ENCODE peak calls at places on chromosomes 5 and 9, in eight cellular contexts. T is kidney, R is OCI-LY7, W is cardiac muscle cell, L is A549, M is mucosa of descending colon, Q is MM.1S, Y is hepatocyte. S is an unnamed sample.

GRCh38 chr5:142724821-142725220 is 38.9 kb upstream of the FGF1 start:
- DNase-seq in Y (no peak), L (no peak), M (no peak), Q (no peak), W (no peak), T (no peak), R (no peak), S (no peak)

GRCh38 chr5:38854907-38855306 is 9.1 kb downstream of the OSMR start:
- DNase-seq in M (no peak), Y (no peak), T (no peak), Q (no peak), W (no peak), R (no peak), L (no peak), S (no peak)

GRCh38 chr5:123180178-123180577 is 91.1 kb downstream of the PRDM6 start:
- DNase-seq in M (no peak), W (no peak), R (no peak), Q (no peak), L (no peak), Y (no peak), T (no peak), S (no peak)

GRCh38 chr9:126526218-126527108 is 87.3 kb upstream of the LMX1B start:
- DNase-seq in T (peak; percentile 53), M (no peak), L (no peak), R (no peak), Y (no peak), W (no peak), Q (no peak), S (no peak)

GRCh38 chr5:54889826-54890225 is 95.6 kb downstream of the ESM1 start:
- DNase-seq in R (no peak), M (no peak), Q (no peak), T (no peak), Y (no peak), L (peak; percentile 27), W (peak; percentile 15), S (no peak)

GRCh38 chr5:177370488-177371119 is 12.9 kb downstream of the RGS14 start:
- DNase-seq in Y (peak; percentile 97), Q (peak; percentile 93), W (peak; percentile 96), L (peak; percentile 95), R (peak; percentile 87), T (peak; percentile 96), M (peak; percentile 87), S (peak; percentile 79)

GRCh38 chr5:148760945-148761638 is 65.3 kb upstream of the ADRB2 start:
- DNase-seq in M (no peak), L (no peak), W (no peak), Y (no peak), R (no peak), Q (peak; percentile 94), T (no peak), S (no peak)

GRCh38 chr9:93592389-93593021 is 16.1 kb downstream of the PHF2 start:
- DNase-seq in R (peak; percentile 35), W (no peak), T (peak; percentile 32), L (peak; percentile 37), M (no peak), Y (no peak), Q (no peak), S (no peak)

GRCh38 chr9:73200694-73201432 is 49.2 kb downstream of the ANXA1 start:
- DNase-seq in M (no peak), Q (peak; percentile 64), Y (peak; percentile 59), R (peak; percentile 41), L (peak; percentile 44), W (peak; percentile 63), T (no peak), S (peak; percentile 38)

GRCh38 chr9:131282688-131283422 is 6.5 kb upstream of the FAM78A start:
- DNase-seq in L (no peak), M (no peak), T (no peak), Q (no peak), R (no peak), Y (peak; percentile 57), W (peak; percentile 92), S (no peak)

GRCh38 chr9:38035873-38036272 is 33.2 kb downstream of the SHB start:
- DNase-seq in Q (no peak), L (peak; percentile 61), W (no peak), Y (no peak), R (no peak), M (no peak), T (no peak), S (no peak)

GRCh38 chr5:38468202-38468656 is 88.2 kb downstream of the LIFR start:
- DNase-seq in Y (no peak), R (no peak), M (no peak), L (peak; percentile 74), Q (no peak), W (no peak), T (no peak), S (no peak)

GRCh38 chr5:9094582-9094981 is 451.3 kb downstream of the SEMA5A start:
- DNase-seq in Y (no peak), L (no peak), T (no peak), M (no peak), Q (no peak), R (no peak), W (no peak), S (no peak)

GRCh38 chr5:44332360-44332971 is 56.8 kb downstream of the FGF10 start:
- DNase-seq in M (no peak), L (peak; percentile 48), Y (peak; percentile 73), T (no peak), Q (peak; percentile 58), R (peak; percentile 48), W (peak; percentile 71), S (no peak)

GRCh38 chr5:125002727-125003598 is 256.5 kb upstream of the ZNF608 start:
- DNase-seq in W (no peak), L (no peak), M (no peak), Y (no peak), T (no peak), R (no peak), Q (no peak), S (no peak)

GRCh38 chr5:5941486-5941885 is 436.9 kb downstream of the MED10 start:
- DNase-seq in M (no peak), R (no peak), W (no peak), T (no peak), L (no peak), Y (no peak), Q (no peak), S (no peak)

GRCh38 chr9:91483189-91483691 is 59.6 kb upstream of the NFIL3 start:
- DNase-seq in Y (no peak), M (no peak), W (no peak), T (no peak), R (no peak), L (no peak), Q (no peak), S (no peak)

GRCh38 chr5:160262151-160262550 is 32.8 kb downstream of the FABP6 start:
- DNase-seq in Y (peak; percentile 63), L (no peak), W (peak; percentile 45), M (no peak), T (no peak), Q (no peak), R (no peak), S (no peak)

GRCh38 chr9:113541019-113541900 is 77.7 kb downstream of the RGS3 start:
- DNase-seq in R (peak; percentile 52), Y (peak; percentile 74), T (no peak), M (peak; percentile 61), L (peak; percentile 60), Q (no peak), W (peak; percentile 91), S (no peak)

GRCh38 chr5:178626484-178627258 is at the start of gene CLK4:
- DNase-seq in L (peak; percentile 96), R (peak; percentile 97), Y (peak; percentile 98), Q (peak; percentile 95), T (peak; percentile 99), M (peak; percentile 98), W (peak; percentile 97), S (peak; percentile 96)

GRCh38 chr9:89844535-89844934 is 239.7 kb downstream of the GADD45G start:
- DNase-seq in T (no peak), W (no peak), Y (no peak), L (no peak), M (peak; percentile 47), R (no peak), Q (no peak), S (no peak)

GRCh38 chr5:105501315-105501714 is 1938.7 kb upstream of the NUDT12 start:
- DNase-seq in T (no peak), L (no peak), Q (no peak), Y (no peak), R (no peak), M (no peak), W (no peak), S (no peak)
- H3K4me1 ChIP-seq in T (no peaks in the 10 kb centered on the region), L (no peaks in the 10 kb centered on the region), Q (no peaks in the 10 kb centered on the region), Y (no peaks in the 10 kb centered on the region), R (no peaks in the 10 kb centered on the region), M (no peaks in the 10 kb centered on the region), W (no peaks in the 10 kb centered on the region), S (no peaks in the 10 kb centered on the region)

GRCh38 chr5:173750538-173751265 is 134.3 kb upstream of the BOD1 start:
- DNase-seq in Q (no peak), W (no peak), Y (no peak), R (no peak), T (no peak), L (no peak), M (no peak), S (no peak)
- H3K4me1 ChIP-seq in Q (peaks cover 11% of the 10 kb centered on the region), W (peaks cover 11% of the 10 kb centered on the region), Y (peaks cover 4% of the 10 kb centered on the region), R (peaks cover 47% of the 10 kb centered on the region), T (no peaks in the 10 kb centered on the region), L (peaks cover 11% of the 10 kb centered on the region), M (no peaks in the 10 kb centered on the region), S (no peaks in the 10 kb centered on the region)

DNA sequence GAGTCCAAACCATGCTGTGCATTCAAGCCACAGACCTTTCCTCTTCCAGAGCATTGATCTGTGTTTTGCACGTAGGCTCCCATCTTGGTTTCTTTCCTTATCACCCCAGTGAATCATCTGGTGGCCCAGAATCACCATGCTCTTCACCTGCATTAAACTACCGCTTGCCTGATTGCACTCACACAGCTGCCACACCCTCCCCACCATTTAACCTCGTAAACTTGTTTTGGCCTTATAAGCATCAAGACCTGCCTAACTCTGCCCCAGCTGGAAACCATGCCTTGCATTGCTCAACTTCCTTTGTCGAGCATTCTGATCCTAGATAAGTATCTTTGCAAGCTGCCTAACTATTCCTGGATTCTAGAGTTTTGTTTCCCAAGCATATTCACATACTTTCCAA is 369.5 kb upstream of the SEMA6A start:
- DNase-seq in M (no peak), Y (no peak), W (no peak), L (no peak), R (no peak), T (no peak), Q (no peak), S (no peak)
- H3K4me1 ChIP-seq in M (no peaks in the 10 kb centered on the region), Y (no peaks in the 10 kb centered on the region), W (peaks cover 11% of the 10 kb centered on the region), L (no peaks in the 10 kb centered on the region), R (no peaks in the 10 kb centered on the region), T (no peaks in the 10 kb centered on the region), Q (no peaks in the 10 kb centered on the region), S (no peaks in the 10 kb centered on the region)

GRCh38 chr5:151571270-151572173 is 19.6 kb downstream of the FAT2 start:
- DNase-seq in L (no peak), R (no peak), Y (no peak), Q (no peak), M (no peak), T (no peak), W (no peak), S (no peak)
- H3K4me1 ChIP-seq in L (no peaks in the 10 kb centered on the region), R (no peaks in the 10 kb centered on the region), Y (no peaks in the 10 kb centered on the region), Q (no peaks in the 10 kb centered on the region), M (no peaks in the 10 kb centered on the region), T (no peaks in the 10 kb centered on the region), W (no peaks in the 10 kb centered on the region), S (no peaks in the 10 kb centered on the region)

DNA sequence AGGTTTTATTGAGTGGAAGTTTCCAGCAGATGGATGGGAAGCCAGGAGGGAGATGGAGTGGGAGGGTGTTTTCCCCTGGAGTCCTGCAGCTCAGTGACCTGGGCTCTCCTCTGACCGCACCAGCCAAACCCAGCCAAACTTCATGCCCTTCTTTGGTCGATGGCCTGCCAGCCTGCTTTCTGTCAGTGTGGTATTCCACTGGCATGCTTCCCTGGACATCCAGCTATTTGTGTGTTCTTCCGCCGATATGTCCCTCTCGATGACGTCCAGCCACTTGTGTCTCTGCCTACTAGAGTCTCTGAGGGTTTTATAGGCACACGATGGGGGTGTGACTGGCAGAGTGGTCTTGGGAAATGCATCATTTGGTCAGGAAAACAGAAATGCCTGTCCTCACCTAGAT is 33.8 kb downstream of the GPBP1 start:
- DNase-seq in R (no peak), Y (no peak), W (peak; percentile 25), L (no peak), T (no peak), Q (no peak), M (no peak), S (no peak)
- H3K4me1 ChIP-seq in R (peaks cover 27% of the 10 kb centered on the region), Y (no peaks in the 10 kb centered on the region), W (peaks cover 7% of the 10 kb centered on the region), L (peaks cover 10% of the 10 kb centered on the region), T (no peaks in the 10 kb centered on the region), Q (peaks cover 6% of the 10 kb centered on the region), M (peaks cover 7% of the 10 kb centered on the region), S (peaks cover 78% of the 10 kb centered on the region)

S was measured in CD4-positive, alpha-beta memory T cell.